ENCODE peak calls at places on chromosomes 2 and 18, in six cellular contexts. One of them, this sample, is unnamed.
A peak's percentile ranks its signal among the peaks of the same experiment; 100 is the strongest.

GRCh38 chr18:45221363-45221762 is 393.9 kb upstream of the SLC14A2 start:
- DNase-seq in HCT116: no peak
- DNase-seq in endothelial cell of umbilical vein: no peak
- DNase-seq in sigmoid colon: no peak
- DNase-seq in transverse colon: no peak
- DNase-seq in neural progenitor cell: no peak
- DNase-seq in this sample: no peak

GRCh38 chr2:400988-401679 is 113.2 kb upstream of the ALKAL2 start:
- DNase-seq in neural progenitor cell: no peak
- DNase-seq in HCT116: no peak
- DNase-seq in transverse colon: no peak
- DNase-seq in sigmoid colon: no peak
- DNase-seq in endothelial cell of umbilical vein: no peak
- DNase-seq in this sample: no peak

GRCh38 chr2:98009887-98010760 is 14.4 kb upstream of the TMEM131 start:
- DNase-seq in HCT116: no peak
- DNase-seq in neural progenitor cell: no peak
- DNase-seq in endothelial cell of umbilical vein: no peak
- DNase-seq in transverse colon: no peak
- DNase-seq in sigmoid colon: no peak
- DNase-seq in this sample: no peak

GRCh38 chr2:230891509-230891908 is 26.8 kb downstream of the ITM2C start:
- DNase-seq in neural progenitor cell: no peak
- DNase-seq in sigmoid colon: no peak
- DNase-seq in HCT116: no peak
- DNase-seq in transverse colon: peak; percentile 25
- DNase-seq in endothelial cell of umbilical vein: no peak
- DNase-seq in this sample: no peak

GRCh38 chr2:883260-884026 is 67.2 kb upstream of the SNTG2 start:
- DNase-seq in HCT116: no peak
- DNase-seq in neural progenitor cell: no peak
- DNase-seq in transverse colon: no peak
- DNase-seq in endothelial cell of umbilical vein: no peak
- DNase-seq in sigmoid colon: no peak
- DNase-seq in this sample: no peak

GRCh38 chr2:169676357-169676756 is 17.8 kb downstream of the CFAP210 start:
- DNase-seq in transverse colon: no peak
- DNase-seq in neural progenitor cell: peak; percentile 27
- DNase-seq in sigmoid colon: no peak
- DNase-seq in endothelial cell of umbilical vein: no peak
- DNase-seq in HCT116: no peak
- DNase-seq in this sample: no peak

GRCh38 chr2:88765154-88765948 is 73.9 kb downstream of the RPIA start:
- DNase-seq in neural progenitor cell: peak; percentile 59
- DNase-seq in transverse colon: peak; percentile 72
- DNase-seq in endothelial cell of umbilical vein: peak; percentile 13
- DNase-seq in HCT116: no peak
- DNase-seq in sigmoid colon: no peak
- DNase-seq in this sample: peak; percentile 16

GRCh38 chr2:175476950-175477349 is 295.4 kb upstream of the ATP5MC3 start:
- DNase-seq in transverse colon: no peak
- DNase-seq in neural progenitor cell: no peak
- DNase-seq in sigmoid colon: no peak
- DNase-seq in HCT116: no peak
- DNase-seq in endothelial cell of umbilical vein: no peak
- DNase-seq in this sample: no peak

GRCh38 chr2:104856973-104857261 is 3.0 kb downstream of the POU3F3 start:
- DNase-seq in transverse colon: no peak
- DNase-seq in HCT116: no peak
- DNase-seq in endothelial cell of umbilical vein: no peak
- DNase-seq in neural progenitor cell: peak; percentile 71
- DNase-seq in sigmoid colon: no peak
- DNase-seq in this sample: no peak

GRCh38 chr2:201952212-201952611 is 81.4 kb upstream of the FZD7 start:
- DNase-seq in transverse colon: no peak
- DNase-seq in endothelial cell of umbilical vein: no peak
- DNase-seq in HCT116: no peak
- DNase-seq in neural progenitor cell: no peak
- DNase-seq in sigmoid colon: peak; percentile 34
- DNase-seq in this sample: no peak

GRCh38 chr2:108987111-108987510 is 1.9 kb downstream of the EDAR start:
- DNase-seq in endothelial cell of umbilical vein: no peak
- DNase-seq in transverse colon: no peak
- DNase-seq in HCT116: no peak
- DNase-seq in neural progenitor cell: no peak
- DNase-seq in sigmoid colon: no peak
- DNase-seq in this sample: no peak

GRCh38 chr2:85410584-85411404 is 628 bp upstream of the CAPG start:
- DNase-seq in neural progenitor cell: no peak
- DNase-seq in HCT116: no peak
- DNase-seq in endothelial cell of umbilical vein: no peak
- DNase-seq in sigmoid colon: no peak
- DNase-seq in transverse colon: no peak
- DNase-seq in this sample: no peak

GRCh38 chr2:192286093-192286701 is 91.5 kb upstream of the TMEFF2 start:
- DNase-seq in endothelial cell of umbilical vein: peak; percentile 73
- DNase-seq in neural progenitor cell: peak; percentile 47
- DNase-seq in sigmoid colon: no peak
- DNase-seq in HCT116: peak; percentile 31
- DNase-seq in transverse colon: no peak
- DNase-seq in this sample: no peak

GRCh38 chr2:85840091-85840490 is 48.7 kb downstream of the ST3GAL5 start:
- DNase-seq in HCT116: no peak
- DNase-seq in transverse colon: no peak
- DNase-seq in sigmoid colon: no peak
- DNase-seq in neural progenitor cell: no peak
- DNase-seq in endothelial cell of umbilical vein: no peak
- DNase-seq in this sample: no peak

GRCh38 chr2:33344230-33344629 is 132.2 kb upstream of the RASGRP3 start:
- DNase-seq in HCT116: no peak
- DNase-seq in transverse colon: no peak
- DNase-seq in sigmoid colon: no peak
- DNase-seq in endothelial cell of umbilical vein: no peak
- DNase-seq in neural progenitor cell: no peak
- DNase-seq in this sample: no peak

GRCh38 chr18:45521151-45521550 is 94.1 kb upstream of the SLC14A2 start:
- DNase-seq in HCT116: no peak
- DNase-seq in transverse colon: no peak
- DNase-seq in sigmoid colon: no peak
- DNase-seq in neural progenitor cell: no peak
- DNase-seq in endothelial cell of umbilical vein: no peak
- DNase-seq in this sample: no peak

GRCh38 chr18:46939337-46939963 is 22.0 kb downstream of the KATNAL2 start:
- DNase-seq in endothelial cell of umbilical vein: no peak
- DNase-seq in sigmoid colon: no peak
- DNase-seq in transverse colon: no peak
- DNase-seq in neural progenitor cell: no peak
- DNase-seq in HCT116: no peak
- DNase-seq in this sample: no peak

GRCh38 chr2:216992056-216992455 is 132.2 kb upstream of the TNP1 start:
- DNase-seq in neural progenitor cell: no peak
- DNase-seq in endothelial cell of umbilical vein: no peak
- DNase-seq in HCT116: no peak
- DNase-seq in transverse colon: no peak
- DNase-seq in sigmoid colon: no peak
- DNase-seq in this sample: no peak

GRCh38 chr2:236164201-236164982 is 3.8 kb downstream of the GBX2 start:
- DNase-seq in sigmoid colon: peak; percentile 58
- DNase-seq in neural progenitor cell: peak; percentile 80
- DNase-seq in transverse colon: no peak
- DNase-seq in endothelial cell of umbilical vein: peak; percentile 62
- DNase-seq in HCT116: no peak
- DNase-seq in this sample: no peak

DNA sequence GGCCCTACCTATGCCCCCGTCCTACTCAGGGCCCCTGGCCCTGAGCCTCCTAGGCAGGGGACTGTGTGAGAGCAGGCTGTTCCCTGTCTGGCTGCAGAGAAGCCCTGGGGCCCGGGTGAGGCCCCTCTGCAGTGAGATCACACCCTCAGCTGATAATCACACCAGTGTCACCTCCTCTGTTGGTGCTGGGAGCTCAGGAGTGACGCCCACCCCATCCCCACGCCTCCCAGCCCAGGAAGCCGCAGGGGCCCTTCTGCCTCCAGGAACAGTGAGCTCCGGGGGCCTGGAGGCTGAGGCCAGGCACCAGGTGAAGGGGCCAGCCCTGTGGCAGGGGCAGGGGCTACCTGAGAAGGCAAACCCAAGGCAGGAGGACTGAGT is 20.0 kb downstream of the KCNIP3 start:
- DNase-seq in sigmoid colon: no peak
- DNase-seq in HCT116: no peak
- DNase-seq in neural progenitor cell: no peak
- DNase-seq in endothelial cell of umbilical vein: no peak
- DNase-seq in transverse colon: no peak
- DNase-seq in this sample: no peak
- H3K27ac ChIP-seq in sigmoid colon: no peak overlapping the region
- H3K27ac ChIP-seq in HCT116: no peak overlapping the region
- H3K27ac ChIP-seq in neural progenitor cell: no peak overlapping the region
- H3K27ac ChIP-seq in endothelial cell of umbilical vein: no peak overlapping the region
- H3K27ac ChIP-seq in transverse colon: no peak overlapping the region
- H3K27ac ChIP-seq in this sample: no peak overlapping the region

GRCh38 chr2:73173781-73174180 is 28.6 kb upstream of the NOTO start:
- DNase-seq in endothelial cell of umbilical vein: no peak
- DNase-seq in transverse colon: no peak
- DNase-seq in sigmoid colon: no peak
- DNase-seq in HCT116: no peak
- DNase-seq in neural progenitor cell: no peak
- DNase-seq in this sample: no peak
- H3K27me3 ChIP-seq in endothelial cell of umbilical vein: peaks cover 2% of the 10 kb centered on the region
- H3K27me3 ChIP-seq in transverse colon: peaks cover 41% of the 10 kb centered on the region
- H3K27me3 ChIP-seq in sigmoid colon: peaks cover 7% of the 10 kb centered on the region
- H3K27me3 ChIP-seq in HCT116: no peaks in the 10 kb centered on the region
- H3K27me3 ChIP-seq in neural progenitor cell: peaks cover 65% of the 10 kb centered on the region
- H3K27me3 ChIP-seq in this sample: peaks cover 32% of the 10 kb centered on the region

DNA sequence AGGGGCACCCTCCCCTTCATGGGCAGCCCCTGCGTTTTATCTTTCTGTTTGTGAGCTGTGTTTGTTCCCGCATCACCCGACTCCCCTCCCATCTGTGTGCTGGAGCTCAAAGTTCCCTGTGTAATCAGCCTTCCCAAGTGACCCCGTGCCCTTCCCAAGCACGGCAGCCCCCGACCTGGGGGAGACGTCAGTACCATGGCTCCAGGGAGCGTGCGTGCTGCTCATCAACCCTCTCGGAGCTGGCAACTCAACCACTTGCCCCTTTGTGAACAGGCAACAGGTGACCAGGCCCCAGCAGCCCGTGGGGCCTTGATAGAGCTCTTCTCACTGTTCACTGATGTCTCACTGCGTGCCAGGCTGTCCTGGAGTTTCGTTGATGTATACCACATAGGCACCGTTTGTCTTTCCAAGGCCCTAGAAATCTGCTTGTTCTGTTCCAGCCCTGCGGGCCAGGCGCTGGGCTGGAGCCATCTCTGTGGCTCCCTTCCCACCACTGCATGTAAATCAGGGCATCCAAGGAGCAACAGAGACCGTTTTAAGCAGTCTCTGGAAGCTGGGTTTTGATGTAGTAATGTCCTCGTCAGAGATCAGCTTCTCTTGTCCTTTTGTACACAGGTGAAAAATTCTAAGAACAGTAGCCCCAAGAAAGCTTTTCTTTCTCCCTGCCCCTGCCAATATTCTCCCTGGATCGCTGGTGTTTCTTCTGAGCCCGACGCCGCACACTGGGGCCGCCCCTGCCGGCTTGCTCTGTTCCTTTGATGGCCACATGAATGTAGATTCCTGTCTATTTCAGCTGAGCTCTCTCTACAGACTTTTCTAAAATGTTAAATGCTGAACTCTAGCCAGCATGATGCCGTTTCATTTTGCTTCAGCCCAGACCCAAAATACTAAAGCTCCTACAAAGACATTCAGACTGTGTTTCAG is 107.0 kb upstream of the PTPRM start:
- DNase-seq in HCT116: no peak
- DNase-seq in neural progenitor cell: peak; percentile 18
- DNase-seq in transverse colon: no peak
- DNase-seq in sigmoid colon: peak; percentile 77
- DNase-seq in endothelial cell of umbilical vein: no peak
- DNase-seq in this sample: no peak
- H3K4me3 ChIP-seq in HCT116: no peak overlapping the region
- H3K4me3 ChIP-seq in neural progenitor cell: no peak overlapping the region
- H3K4me3 ChIP-seq in transverse colon: no peak overlapping the region
- H3K4me3 ChIP-seq in sigmoid colon: peak overlapping the region; percentile 37
- H3K4me3 ChIP-seq in endothelial cell of umbilical vein: no peak overlapping the region
- H3K4me3 ChIP-seq in this sample: no peak overlapping the region

GRCh38 chr2:234128606-234129005 is 78.1 kb downstream of the SPP2 start:
- DNase-seq in neural progenitor cell: no peak
- DNase-seq in sigmoid colon: no peak
- DNase-seq in transverse colon: no peak
- DNase-seq in endothelial cell of umbilical vein: no peak
- DNase-seq in HCT116: no peak
- DNase-seq in this sample: no peak

GRCh38 chr2:234135750-234136221 is 85.3 kb downstream of the SPP2 start:
- DNase-seq in sigmoid colon: peak; percentile 65
- DNase-seq in HCT116: peak; percentile 73
- DNase-seq in transverse colon: peak; percentile 62
- DNase-seq in endothelial cell of umbilical vein: peak; percentile 73
- DNase-seq in neural progenitor cell: peak; percentile 94
- DNase-seq in this sample: peak; percentile 74

GRCh38 chr2:234133004-234133403 is 82.5 kb downstream of the SPP2 start:
- DNase-seq in endothelial cell of umbilical vein: no peak
- DNase-seq in transverse colon: no peak
- DNase-seq in neural progenitor cell: no peak
- DNase-seq in HCT116: no peak
- DNase-seq in sigmoid colon: no peak
- DNase-seq in this sample: no peak

GRCh38 chr2:234134496-234134895 is 84.0 kb downstream of the SPP2 start:
- DNase-seq in neural progenitor cell: no peak
- DNase-seq in endothelial cell of umbilical vein: no peak
- DNase-seq in HCT116: no peak
- DNase-seq in transverse colon: no peak
- DNase-seq in sigmoid colon: no peak
- DNase-seq in this sample: no peak

GRCh38 chr2:234130734-234131133 is 80.2 kb downstream of the SPP2 start:
- DNase-seq in HCT116: no peak
- DNase-seq in transverse colon: no peak
- DNase-seq in neural progenitor cell: peak; percentile 9
- DNase-seq in sigmoid colon: no peak
- DNase-seq in endothelial cell of umbilical vein: no peak
- DNase-seq in this sample: no peak
- H3K27ac ChIP-seq in HCT116: no peak overlapping the region
- H3K27ac ChIP-seq in transverse colon: no peak overlapping the region
- H3K27ac ChIP-seq in neural progenitor cell: no peak overlapping the region
- H3K27ac ChIP-seq in sigmoid colon: no peak overlapping the region
- H3K27ac ChIP-seq in endothelial cell of umbilical vein: no peak overlapping the region
- H3K27ac ChIP-seq in this sample: no peak overlapping the region

DNA sequence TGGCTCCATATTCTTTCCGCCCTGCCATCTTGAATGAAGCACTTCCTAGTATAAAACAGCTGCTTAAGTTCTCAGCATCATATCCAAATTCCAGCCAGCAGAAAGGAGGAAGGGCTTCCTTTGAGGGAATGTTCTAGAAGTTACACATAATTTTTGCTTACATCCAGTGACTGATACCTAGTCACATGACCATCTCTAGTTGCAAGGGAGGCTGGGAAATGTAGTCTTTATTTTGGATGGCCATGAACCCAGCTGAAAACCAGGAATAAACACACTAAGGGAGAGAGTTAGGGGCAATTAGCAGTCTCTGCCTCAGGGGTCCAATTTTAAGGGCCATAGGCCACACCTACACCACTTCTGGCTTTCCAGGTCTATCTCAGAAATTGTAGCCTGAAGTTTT is 57.8 kb upstream of the LMAN1 start:
- DNase-seq in endothelial cell of umbilical vein: no peak
- DNase-seq in transverse colon: no peak
- DNase-seq in neural progenitor cell: no peak
- DNase-seq in sigmoid colon: no peak
- DNase-seq in HCT116: no peak
- DNase-seq in this sample: no peak
- H3K27me3 ChIP-seq in endothelial cell of umbilical vein: no peaks in the 10 kb centered on the region
- H3K27me3 ChIP-seq in transverse colon: no peaks in the 10 kb centered on the region
- H3K27me3 ChIP-seq in neural progenitor cell: no peaks in the 10 kb centered on the region
- H3K27me3 ChIP-seq in sigmoid colon: no peaks in the 10 kb centered on the region
- H3K27me3 ChIP-seq in HCT116: peaks cover 14% of the 10 kb centered on the region
- H3K27me3 ChIP-seq in this sample: no peaks in the 10 kb centered on the region

GRCh38 chr2:47404356-47404755 is 1.4 kb downstream of the MSH2 start:
- DNase-seq in endothelial cell of umbilical vein: no peak
- DNase-seq in sigmoid colon: no peak
- DNase-seq in neural progenitor cell: no peak
- DNase-seq in transverse colon: peak; percentile 14
- DNase-seq in HCT116: no peak
- DNase-seq in this sample: no peak
- H3K4me3 ChIP-seq in endothelial cell of umbilical vein: peak overlapping the region; percentile 80
- H3K4me3 ChIP-seq in sigmoid colon: peak overlapping the region; percentile 87
- H3K4me3 ChIP-seq in neural progenitor cell: peak overlapping the region; percentile 69
- H3K4me3 ChIP-seq in transverse colon: peak overlapping the region; percentile 97
- H3K4me3 ChIP-seq in HCT116: peak overlapping the region; percentile 80
- H3K4me3 ChIP-seq in this sample: peak overlapping the region; percentile 78